ENCODE peak calls at places on chromosomes 16 and 17, in seven cellular contexts. J is dorsolateral prefrontal cortex, D is IMR-90, N is fibroblast of pulmonary artery, U is WERI-Rb-1, V is mammary epithelial cell, H is H9. Q is an unnamed sample.
A peak's percentile ranks its signal among the peaks of the same experiment; 100 is the strongest.

GRCh38 chr16:54282202-54282922 is 4.2 kb downstream of the IRX3 start:
- DNase-seq in J (no peak), U (peak; percentile 69), N (peak; percentile 37), D (no peak), V (peak; percentile 34), H (peak; percentile 63), Q (peak; percentile 77)

GRCh38 chr17:34996422-34997029 is 16.2 kb downstream of the LIG3 start:
- DNase-seq in V (no peak), J (no peak), U (no peak), D (no peak), H (no peak), N (no peak), Q (no peak)

GRCh38 chr17:57735707-57736106 is 9.4 kb downstream of the CCDC182 start:
- DNase-seq in U (peak; percentile 88), H (peak; percentile 77), D (no peak), N (no peak), J (no peak), V (peak; percentile 14), Q (no peak)

GRCh38 chr17:75933836-75934235 is 7.0 kb downstream of the FBF1 start:
- DNase-seq in N (no peak), J (no peak), V (no peak), D (peak; percentile 31), H (no peak), U (no peak), Q (no peak)

GRCh38 chr17:33375086-33375485 is 82.0 kb upstream of the ASIC2 start:
- DNase-seq in U (no peak), H (no peak), D (no peak), V (no peak), J (no peak), N (no peak), Q (no peak)

GRCh38 chr17:70127221-70127873 is 42.0 kb upstream of the KCNJ2 start:
- DNase-seq in H (no peak), J (no peak), U (no peak), V (no peak), N (no peak), D (no peak), Q (no peak)

GRCh38 chr17:14499976-14500375 is 199.1 kb downstream of the HS3ST3B1 start:
- DNase-seq in D (no peak), H (no peak), N (no peak), J (no peak), U (peak; percentile 81), V (no peak), Q (no peak)

GRCh38 chr17:17225901-17226300 is 11.1 kb downstream of the FLCN start:
- DNase-seq in D (no peak), J (no peak), N (no peak), U (no peak), H (no peak), V (no peak), Q (no peak)

GRCh38 chr16:54253118-54253517 is 33.5 kb downstream of the IRX3 start:
- DNase-seq in D (no peak), V (no peak), H (no peak), N (no peak), J (no peak), U (no peak), Q (no peak)

GRCh38 chr17:71970312-71970711 is 150.5 kb upstream of the SOX9 start:
- DNase-seq in H (no peak), J (no peak), N (no peak), D (peak; percentile 64), V (peak; percentile 98), U (no peak), Q (no peak)

GRCh38 chr17:44556114-44556853 is 1.0 kb upstream of the FZD2 start:
- DNase-seq in H (peak; percentile 94), N (peak; percentile 66), J (no peak), U (peak; percentile 37), D (peak; percentile 63), V (peak; percentile 36), Q (no peak)

GRCh38 chr16:66447491-66447890 is 20.4 kb downstream of the BEAN1 start:
- DNase-seq in D (no peak), H (no peak), V (no peak), J (no peak), N (no peak), U (no peak), Q (no peak)

GRCh38 chr16:80500116-80500859 is 40.5 kb upstream of the DYNLRB2 start:
- DNase-seq in D (no peak), H (no peak), J (no peak), N (no peak), V (no peak), U (no peak), Q (no peak)

GRCh38 chr17:80504671-80505413 is 28.4 kb upstream of the NPTX1 start:
- DNase-seq in N (peak; percentile 35), J (no peak), V (no peak), U (no peak), D (peak; percentile 85), H (no peak), Q (no peak)

GRCh38 chr17:78645421-78646295 is 68.5 kb upstream of the DNAH17 start:
- DNase-seq in U (no peak), D (peak; percentile 34), H (no peak), V (no peak), J (no peak), N (peak; percentile 59), Q (no peak)

GRCh38 chr16:50881953-50882352 is 140.1 kb downstream of the CYLD start:
- DNase-seq in H (peak; percentile 17), J (no peak), U (no peak), N (no peak), D (no peak), V (no peak), Q (no peak)

GRCh38 chr16:50881331-50881830 is 139.5 kb downstream of the CYLD start:
- DNase-seq in D (no peak), V (no peak), U (peak; percentile 83), N (no peak), H (peak; percentile 17), J (no peak), Q (no peak)

GRCh38 chr16:50880926-50881325 is 139.0 kb downstream of the CYLD start:
- DNase-seq in J (no peak), D (no peak), N (no peak), U (peak; percentile 31), H (peak; percentile 13), V (no peak), Q (no peak)

GRCh38 chr16:50887500-50887899 is 145.6 kb downstream of the CYLD start:
- DNase-seq in J (no peak), V (no peak), H (no peak), N (no peak), U (no peak), D (no peak), Q (no peak)

DNA sequence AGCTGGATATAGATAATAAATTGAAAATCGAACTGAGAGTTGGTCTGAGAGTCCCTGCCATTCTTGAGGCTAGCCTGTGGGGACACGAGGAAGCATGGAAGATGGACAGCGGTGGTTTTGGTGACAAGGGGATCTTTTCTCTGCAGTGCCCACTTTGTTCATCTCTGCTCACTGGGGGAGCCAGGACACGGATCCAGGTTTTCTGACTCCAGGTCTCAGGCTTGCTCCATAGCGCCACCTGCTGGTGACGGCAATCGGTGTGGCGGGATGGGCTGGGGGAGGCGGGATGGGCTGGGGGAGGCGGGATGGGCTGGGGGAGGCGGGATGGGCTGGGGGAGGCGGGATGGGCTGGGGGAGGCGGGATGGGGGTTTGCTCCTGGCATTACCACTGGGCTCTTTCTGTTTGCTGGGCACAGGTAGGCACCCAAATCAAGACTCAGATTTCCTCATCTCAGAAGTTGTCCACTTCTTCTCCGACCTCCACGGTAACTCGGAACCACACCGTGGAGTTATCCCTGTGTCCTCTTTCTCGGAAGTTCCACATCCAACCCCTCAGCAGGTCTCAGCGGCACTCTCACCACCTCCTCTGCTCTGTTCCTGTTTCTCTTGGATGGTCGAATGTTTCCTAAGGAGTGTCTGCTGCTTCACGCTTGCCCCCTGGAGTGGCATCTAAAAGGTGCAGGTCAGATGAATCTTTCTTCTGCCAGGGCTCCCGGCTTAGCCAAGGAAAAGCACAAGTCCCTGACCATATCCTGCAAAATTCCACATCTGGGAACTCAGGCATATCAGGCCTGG is 142.4 kb downstream of the CYLD start:
- DNase-seq in N (no peak), U (peak; percentile 35), J (no peak), V (no peak), D (no peak), H (peak; percentile 65), Q (no peak)
- TF ChIP-seq CTCF in N (peak; percentile 20), U (peak; percentile 61), J (no peak), V (peak; percentile 51), D (peak; percentile 20), H (peak; percentile 62), Q (no peak)

GRCh38 chr16:20298452-20298851 is 28.9 kb downstream of the GP2 start:
- DNase-seq in D (no peak), V (no peak), H (no peak), J (no peak), N (no peak), U (no peak), Q (no peak)

GRCh38 chr16:20303012-20303411 is 24.3 kb downstream of the GP2 start:
- DNase-seq in N (no peak), U (no peak), V (no peak), H (no peak), J (no peak), D (no peak), Q (no peak)

GRCh38 chr16:20301840-20302239 is 25.5 kb downstream of the GP2 start:
- DNase-seq in H (no peak), J (no peak), N (no peak), V (no peak), U (no peak), D (no peak), Q (no peak)

GRCh38 chr16:20300312-20301097 is 26.8 kb downstream of the GP2 start:
- DNase-seq in V (peak; percentile 42), N (peak; percentile 62), J (no peak), D (peak; percentile 41), H (peak; percentile 77), U (peak; percentile 44), Q (no peak)

DNA sequence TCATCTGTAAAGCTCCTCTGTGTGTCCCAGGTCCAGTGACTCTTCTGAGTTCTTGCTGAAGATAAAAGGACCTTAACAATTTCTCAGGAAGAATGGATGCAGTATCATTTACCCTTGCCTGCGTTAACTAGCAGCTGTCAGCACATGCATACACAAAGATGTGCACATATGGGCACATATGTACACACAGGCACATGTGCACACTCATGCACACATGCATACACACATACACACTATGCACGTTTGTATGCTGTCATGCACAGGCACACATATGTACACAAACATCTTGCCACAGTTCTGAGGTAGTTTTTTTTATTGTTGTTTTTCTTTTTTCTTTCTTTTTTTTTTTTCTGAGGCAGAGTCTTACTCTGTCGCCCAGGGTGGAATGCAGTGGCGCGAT is 24.9 kb downstream of the GP2 start:
- DNase-seq in J (no peak), U (no peak), V (no peak), D (no peak), N (no peak), H (no peak), Q (no peak)
- TF ChIP-seq CTCF in J (no peak), U (no peak), V (no peak), D (no peak), N (no peak), H (no peak), Q (no peak)

GRCh38 chr16:46973457-46974324 is at the start of gene DNAJA2:
- DNase-seq in D (peak; percentile 84), N (peak; percentile 89), J (peak; percentile 90), U (peak; percentile 92), V (peak; percentile 85), H (peak; percentile 88), Q (peak; percentile 83)
- TF ChIP-seq CTCF in D (peak; percentile 2), N (no peak), J (peak; percentile 32), U (no peak), V (no peak), H (no peak), Q (no peak)

DNA sequence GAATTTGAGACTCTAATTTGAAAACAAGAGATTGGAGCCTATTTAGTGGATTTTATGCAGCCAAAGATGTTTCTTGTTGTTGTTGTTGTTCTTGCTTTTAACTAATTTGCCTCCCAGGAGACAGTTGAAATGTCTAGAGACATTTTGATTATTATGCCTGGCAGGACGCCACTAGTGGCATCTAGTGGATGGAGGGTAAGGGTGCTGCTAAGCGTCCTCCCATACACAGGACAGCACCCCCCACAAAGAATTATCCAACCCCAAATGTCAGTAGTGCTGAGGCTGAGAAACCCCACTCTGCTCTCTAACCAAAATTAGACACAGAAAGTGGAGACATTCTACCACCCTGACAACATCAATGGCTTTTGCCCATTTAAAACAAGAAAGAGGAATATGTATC is 15.4 kb upstream of the HSBP1 start:
- DNase-seq in U (peak; percentile 8), H (no peak), J (no peak), N (no peak), V (no peak), D (no peak), Q (no peak)
- TF ChIP-seq CTCF in U (no peak), H (no peak), J (peak; percentile 35), N (no peak), V (no peak), D (no peak), Q (no peak)